ENCODE peak calls at places on chromosomes 5 and 9, in five cellular contexts. One of them, this sample, is unnamed. For H3K9me3 and H3K27me3, the result is how much of the 10 kb centered on the place peaks cover.

GRCh38 chr9:112841261-112841660 is 49.4 kb downstream of the SLC46A2 start:
- DNase-seq in neuronal stem cell: no peak
- DNase-seq in left ventricle myocardium inferior: no peak
- DNase-seq in GM23248: no peak
- DNase-seq in upper lobe of right lung: no peak
- DNase-seq in this sample: no peak

GRCh38 chr9:88511906-88512305 is 23.1 kb upstream of the NXNL2 start:
- DNase-seq in neuronal stem cell: no peak
- DNase-seq in left ventricle myocardium inferior: no peak
- DNase-seq in GM23248: no peak
- DNase-seq in upper lobe of right lung: no peak
- DNase-seq in this sample: no peak

GRCh38 chr5:146345578-146346366 is 7.1 kb downstream of the POU4F3 start:
- DNase-seq in neuronal stem cell: no peak
- DNase-seq in left ventricle myocardium inferior: no peak
- DNase-seq in GM23248: no peak
- DNase-seq in upper lobe of right lung: no peak
- DNase-seq in this sample: no peak

GRCh38 chr5:171308453-171309275 is at the start of gene TLX3:
- DNase-seq in neuronal stem cell: no peak
- DNase-seq in left ventricle myocardium inferior: no peak
- DNase-seq in GM23248: no peak
- DNase-seq in upper lobe of right lung: peak
- DNase-seq in this sample: peak

GRCh38 chr9:94210616-94211603 is 48.2 kb upstream of the ZNF169 start:
- DNase-seq in neuronal stem cell: no peak
- DNase-seq in left ventricle myocardium inferior: no peak
- DNase-seq in GM23248: peak
- DNase-seq in upper lobe of right lung: no peak
- DNase-seq in this sample: peak

GRCh38 chr5:74919041-74919440 is 52.9 kb upstream of the FAM169A start:
- DNase-seq in neuronal stem cell: no peak
- DNase-seq in left ventricle myocardium inferior: no peak
- DNase-seq in GM23248: no peak
- DNase-seq in upper lobe of right lung: no peak
- DNase-seq in this sample: no peak

GRCh38 chr5:83972236-83972635 is 251.6 kb upstream of the HAPLN1 start:
- DNase-seq in neuronal stem cell: no peak
- DNase-seq in left ventricle myocardium inferior: no peak
- DNase-seq in GM23248: peak
- DNase-seq in upper lobe of right lung: no peak
- DNase-seq in this sample: no peak

GRCh38 chr9:86946712-86947145 is 577 bp downstream of the GAS1 start:
- DNase-seq in neuronal stem cell: no peak
- DNase-seq in left ventricle myocardium inferior: peak
- DNase-seq in GM23248: peak
- DNase-seq in upper lobe of right lung: peak
- DNase-seq in this sample: no peak

GRCh38 chr9:33714989-33715388 is 80.4 kb upstream of the PRSS3 start:
- DNase-seq in neuronal stem cell: no peak
- DNase-seq in left ventricle myocardium inferior: no peak
- DNase-seq in GM23248: no peak
- DNase-seq in upper lobe of right lung: no peak
- DNase-seq in this sample: no peak

GRCh38 chr5:58921106-58921505 is 338.2 kb downstream of the RAB3C start:
- DNase-seq in neuronal stem cell: no peak
- DNase-seq in left ventricle myocardium inferior: no peak
- DNase-seq in GM23248: no peak
- DNase-seq in upper lobe of right lung: no peak
- DNase-seq in this sample: no peak

GRCh38 chr9:90344013-90344412 is 298.6 kb downstream of the DIRAS2 start:
- DNase-seq in neuronal stem cell: peak
- DNase-seq in left ventricle myocardium inferior: no peak
- DNase-seq in GM23248: peak
- DNase-seq in upper lobe of right lung: no peak
- DNase-seq in this sample: no peak

GRCh38 chr5:178883815-178884430 is 11.8 kb upstream of the ZFP2 start:
- DNase-seq in neuronal stem cell: no peak
- DNase-seq in left ventricle myocardium inferior: no peak
- DNase-seq in GM23248: no peak
- DNase-seq in upper lobe of right lung: no peak
- DNase-seq in this sample: no peak
- H3K9me3 ChIP-seq in neuronal stem cell: under half
- H3K9me3 ChIP-seq in left ventricle myocardium inferior: half or more
- H3K9me3 ChIP-seq in GM23248: under half
- H3K9me3 ChIP-seq in upper lobe of right lung: half or more
- H3K9me3 ChIP-seq in this sample: half or more

GRCh38 chr9:91867740-91868139 is 82.3 kb downstream of the ROR2 start:
- DNase-seq in neuronal stem cell: no peak
- DNase-seq in left ventricle myocardium inferior: no peak
- DNase-seq in GM23248: peak
- DNase-seq in upper lobe of right lung: no peak
- DNase-seq in this sample: no peak
- H3K4me3 ChIP-seq in neuronal stem cell: no peak
- H3K4me3 ChIP-seq in left ventricle myocardium inferior: no peak
- H3K4me3 ChIP-seq in GM23248: peak
- H3K4me3 ChIP-seq in upper lobe of right lung: no peak
- H3K4me3 ChIP-seq in this sample: no peak

DNA sequence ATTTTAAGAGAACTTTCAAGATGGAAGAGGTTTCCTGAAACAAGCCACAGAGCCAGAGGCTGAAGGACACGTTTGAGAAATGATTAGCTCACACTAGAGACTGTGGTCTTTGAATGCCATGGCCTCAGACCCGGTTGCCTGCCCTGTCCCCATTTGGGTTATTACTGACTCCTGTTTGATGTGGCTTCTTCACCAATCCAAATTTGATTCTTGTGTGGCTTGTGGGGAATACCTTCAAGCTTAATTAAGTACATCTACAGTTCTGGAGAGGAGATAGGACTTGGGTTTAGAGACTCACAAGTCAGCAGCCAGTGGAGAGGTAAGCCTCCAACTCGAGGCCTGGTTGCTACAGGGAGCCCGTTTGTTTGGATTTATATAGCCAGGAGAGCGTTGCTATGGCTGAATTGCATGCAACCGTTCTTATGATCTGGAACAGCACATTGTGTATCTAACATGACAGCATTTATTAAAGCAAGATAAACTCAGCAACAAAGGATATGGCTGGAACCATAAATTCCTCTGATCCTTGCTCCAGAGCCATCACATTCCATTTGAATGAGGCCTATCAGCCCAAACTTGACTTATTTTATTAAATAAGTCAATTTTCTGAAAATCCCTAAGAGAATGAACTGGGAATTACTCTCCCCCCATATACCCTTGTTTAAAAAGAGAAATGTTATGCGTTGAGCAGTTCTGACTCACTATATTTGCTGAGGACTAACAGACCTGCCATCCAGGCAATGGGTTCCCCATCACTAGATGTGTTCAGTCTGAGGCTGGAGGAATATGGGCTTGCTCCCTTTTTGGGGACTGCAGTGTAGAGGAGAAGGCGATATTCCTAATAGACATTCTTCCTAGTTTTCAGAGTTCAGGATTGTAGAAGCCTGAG is 88.4 kb upstream of the TNFSF8 start:
- DNase-seq in neuronal stem cell: no peak
- DNase-seq in left ventricle myocardium inferior: no peak
- DNase-seq in GM23248: peak
- DNase-seq in upper lobe of right lung: no peak
- DNase-seq in this sample: peak
- H3K27me3 ChIP-seq in neuronal stem cell: under half
- H3K27me3 ChIP-seq in left ventricle myocardium inferior: half or more
- H3K27me3 ChIP-seq in GM23248: under half
- H3K27me3 ChIP-seq in upper lobe of right lung: under half
- H3K27me3 ChIP-seq in this sample: under half

DNA sequence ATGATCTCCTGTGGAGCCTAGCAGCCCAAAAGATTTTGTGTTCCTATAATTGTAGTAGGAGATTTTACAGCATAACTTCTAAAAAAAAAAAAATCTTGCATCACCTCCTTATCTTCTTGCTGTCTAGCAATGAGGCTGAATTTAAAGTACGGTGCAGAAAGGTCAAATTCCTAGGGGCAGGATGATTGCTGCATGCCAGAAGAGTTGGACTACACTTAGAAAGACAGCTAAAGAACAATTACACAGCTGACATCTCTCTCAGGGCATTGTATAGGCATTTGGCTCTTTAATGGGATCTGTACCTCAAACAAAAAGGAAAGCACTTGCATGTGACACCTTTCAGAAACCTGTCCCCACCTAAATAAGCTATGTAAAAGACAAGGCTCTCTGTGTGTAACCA is 443.2 kb downstream of the HCN1 start:
- DNase-seq in neuronal stem cell: peak
- DNase-seq in left ventricle myocardium inferior: no peak
- DNase-seq in GM23248: no peak
- DNase-seq in upper lobe of right lung: no peak
- DNase-seq in this sample: no peak
- H3K9me3 ChIP-seq in neuronal stem cell: under half
- H3K9me3 ChIP-seq in left ventricle myocardium inferior: under half
- H3K9me3 ChIP-seq in GM23248: under half
- H3K9me3 ChIP-seq in upper lobe of right lung: under half
- H3K9me3 ChIP-seq in this sample: under half

GRCh38 chr5:2260211-2260985 is 377.7 kb upstream of the IRX4 start:
- DNase-seq in neuronal stem cell: no peak
- DNase-seq in left ventricle myocardium inferior: no peak
- DNase-seq in GM23248: no peak
- DNase-seq in upper lobe of right lung: peak
- DNase-seq in this sample: no peak
- H3K4me3 ChIP-seq in neuronal stem cell: no peak
- H3K4me3 ChIP-seq in left ventricle myocardium inferior: no peak
- H3K4me3 ChIP-seq in GM23248: no peak
- H3K4me3 ChIP-seq in upper lobe of right lung: no peak
- H3K4me3 ChIP-seq in this sample: no peak

GRCh38 chr5:76084496-76085285 is 1.5 kb downstream of the SV2C start:
- DNase-seq in neuronal stem cell: peak
- DNase-seq in left ventricle myocardium inferior: no peak
- DNase-seq in GM23248: peak
- DNase-seq in upper lobe of right lung: peak
- DNase-seq in this sample: no peak
- H3K27me3 ChIP-seq in neuronal stem cell: half or more
- H3K27me3 ChIP-seq in left ventricle myocardium inferior: half or more
- H3K27me3 ChIP-seq in GM23248: half or more
- H3K27me3 ChIP-seq in upper lobe of right lung: half or more
- H3K27me3 ChIP-seq in this sample: half or more

GRCh38 chr5:3006526-3006925 is 255.0 kb upstream of the IRX2 start:
- DNase-seq in neuronal stem cell: no peak
- DNase-seq in left ventricle myocardium inferior: no peak
- DNase-seq in GM23248: no peak
- DNase-seq in upper lobe of right lung: peak
- DNase-seq in this sample: no peak
- H3K9me3 ChIP-seq in neuronal stem cell: under half
- H3K9me3 ChIP-seq in left ventricle myocardium inferior: under half
- H3K9me3 ChIP-seq in GM23248: under half
- H3K9me3 ChIP-seq in upper lobe of right lung: under half
- H3K9me3 ChIP-seq in this sample: under half

DNA sequence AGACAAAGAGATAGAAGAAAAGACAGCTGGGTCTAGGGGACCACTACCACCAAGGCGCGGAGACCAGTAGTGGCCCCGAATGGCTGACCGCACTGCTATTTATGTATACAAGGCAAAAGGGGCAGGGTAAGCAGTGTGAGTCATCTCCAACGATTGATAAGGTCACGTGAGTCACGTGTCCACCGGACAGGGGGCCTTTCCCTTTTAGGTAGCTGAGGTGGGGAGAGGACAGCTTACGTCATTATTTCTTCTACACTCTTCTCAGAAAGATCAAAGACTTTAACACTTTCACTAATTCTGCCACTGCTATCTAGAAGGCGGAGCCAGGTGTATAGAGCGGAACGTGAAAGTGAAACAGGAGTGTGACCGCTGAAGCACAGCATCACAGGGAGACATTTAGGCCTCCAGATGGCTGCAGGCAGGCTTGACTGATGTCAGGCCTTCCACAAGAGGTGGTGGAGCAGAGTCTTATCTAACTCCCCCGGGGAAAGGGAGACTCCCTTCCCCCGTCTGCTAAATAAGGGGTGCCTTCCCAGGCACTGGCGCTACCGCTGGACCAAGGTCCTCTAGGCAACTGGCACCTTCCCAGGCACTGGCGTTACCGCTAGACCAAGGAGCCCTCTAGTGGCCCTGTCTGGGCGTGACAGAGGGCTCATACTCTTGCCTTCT is 6.1 kb upstream of the PRR16 start:
- DNase-seq in neuronal stem cell: no peak
- DNase-seq in left ventricle myocardium inferior: peak
- DNase-seq in GM23248: peak
- DNase-seq in upper lobe of right lung: peak
- DNase-seq in this sample: peak
- H3K4me3 ChIP-seq in neuronal stem cell: peak
- H3K4me3 ChIP-seq in left ventricle myocardium inferior: peak
- H3K4me3 ChIP-seq in GM23248: peak
- H3K4me3 ChIP-seq in upper lobe of right lung: peak
- H3K4me3 ChIP-seq in this sample: no peak

GRCh38 chr9:137175345-137175961 is 3.6 kb upstream of the TMEM210 start:
- DNase-seq in neuronal stem cell: no peak
- DNase-seq in left ventricle myocardium inferior: no peak
- DNase-seq in GM23248: peak
- DNase-seq in upper lobe of right lung: no peak
- DNase-seq in this sample: no peak
- H3K27me3 ChIP-seq in neuronal stem cell: under half
- H3K27me3 ChIP-seq in left ventricle myocardium inferior: under half
- H3K27me3 ChIP-seq in GM23248: under half
- H3K27me3 ChIP-seq in upper lobe of right lung: under half
- H3K27me3 ChIP-seq in this sample: under half

This sample was measured in MG63.